ENCODE peak calls at places on chromosomes 11 and 22, in nine cellular contexts. Q is aorta, G is heart right ventricle, X is breast epithelium, W is brain microvascular endothelial cell, R is IMR-90, B is dorsolateral prefrontal cortex, U is PC-3, K is body of pancreas. S is an unnamed sample.
A peak's percentile ranks its signal among the peaks of the same experiment; 100 is the strongest.

GRCh38 chr11:68213135-68213515 is at the start of gene KMT5B:
- DNase-seq in Q (no peak), G (peak; percentile 70), X (no peak), W (peak; percentile 17), R (peak; percentile 54), B (no peak), U (peak; percentile 45), K (peak; percentile 56), S (no peak)

GRCh38 chr11:23755769-23756168 is 741.1 kb upstream of the LUZP2 start:
- DNase-seq in Q (no peak), G (no peak), X (no peak), W (no peak), R (no peak), B (no peak), U (no peak), K (no peak), S (no peak)

GRCh38 chr11:26030419-26030818 is 301.5 kb upstream of the ANO3 start:
- DNase-seq in Q (no peak), G (no peak), X (no peak), W (no peak), R (no peak), B (no peak), U (no peak), K (no peak), S (no peak)

GRCh38 chr11:78652866-78653265 is 78.2 kb upstream of the NARS2 start:
- DNase-seq in Q (no peak), G (no peak), X (peak; percentile 4), W (no peak), R (no peak), B (no peak), U (no peak), K (no peak), S (no peak)

GRCh38 chr11:46238078-46238966 is 39.1 kb upstream of the CREB3L1 start:
- DNase-seq in Q (peak; percentile 92), G (peak; percentile 83), X (no peak), W (peak; percentile 25), R (peak; percentile 63), B (peak; percentile 45), U (no peak), K (peak; percentile 64), S (peak; percentile 15)

GRCh38 chr11:118908931-118909618 is 16.7 kb downstream of the BCL9L start:
- DNase-seq in Q (peak; percentile 92), G (peak; percentile 83), X (peak; percentile 70), W (peak; percentile 72), R (peak; percentile 92), B (peak; percentile 70), U (peak; percentile 76), K (peak; percentile 77), S (peak; percentile 16)

GRCh38 chr11:10678106-10678505 is 15.4 kb downstream of the IRAG1 start:
- DNase-seq in Q (no peak), G (no peak), X (no peak), W (no peak), R (no peak), B (no peak), U (no peak), K (no peak), S (no peak)

GRCh38 chr22:41330169-41330568 is 28.8 kb downstream of the ZC3H7B start:
- DNase-seq in Q (no peak), G (no peak), X (no peak), W (no peak), R (no peak), B (no peak), U (no peak), K (no peak), S (no peak)

GRCh38 chr11:44690651-44691050 is 36.1 kb upstream of the TSPAN18 start:
- DNase-seq in Q (peak; percentile 10), G (no peak), X (no peak), W (no peak), R (no peak), B (no peak), U (no peak), K (no peak), S (no peak)
- H3K27ac ChIP-seq in Q (no peak overlapping the region), G (no peak overlapping the region), X (no peak overlapping the region), W (no peak overlapping the region), R (no peak overlapping the region), B (no peak overlapping the region), U (no peak overlapping the region), K (no peak overlapping the region), S (no peak overlapping the region)

DNA sequence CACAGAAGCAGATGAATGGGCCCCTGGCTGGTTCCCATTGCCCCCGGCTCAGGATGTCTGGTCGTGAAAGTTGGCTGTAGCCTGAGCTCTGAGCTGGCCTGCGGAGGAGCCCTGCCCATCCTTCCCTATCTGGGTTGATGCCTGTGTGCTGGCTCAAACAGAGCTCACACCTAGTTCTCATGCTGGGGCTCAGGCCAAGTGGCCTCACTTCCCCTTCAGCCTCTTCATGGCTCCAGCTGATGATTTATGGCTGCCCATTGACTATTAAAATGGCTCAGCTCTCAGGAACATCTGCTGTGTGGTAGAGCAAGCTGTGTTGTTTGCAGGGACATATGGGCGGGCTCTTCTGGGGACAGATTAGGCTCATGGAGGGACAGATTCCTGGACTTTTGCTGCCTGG is 64.7 kb downstream of the ADAMTS15 start:
- DNase-seq in Q (no peak), G (peak; percentile 61), X (no peak), W (no peak), R (no peak), B (peak; percentile 42), U (peak; percentile 38), K (no peak), S (no peak)
- H3K27ac ChIP-seq in Q (no peak overlapping the region), G (peak overlapping the region; percentile 26), X (no peak overlapping the region), W (no peak overlapping the region), R (no peak overlapping the region), B (no peak overlapping the region), U (peak overlapping the region; percentile 95), K (no peak overlapping the region), S (no peak overlapping the region)

GRCh38 chr11:15585587-15586331 is 471.0 kb downstream of the INSC start:
- DNase-seq in Q (no peak), G (no peak), X (no peak), W (no peak), R (no peak), B (no peak), U (no peak), K (no peak), S (no peak)
- H3K27ac ChIP-seq in Q (no peak overlapping the region), G (no peak overlapping the region), X (no peak overlapping the region), W (no peak overlapping the region), R (no peak overlapping the region), B (no peak overlapping the region), U (no peak overlapping the region), K (no peak overlapping the region), S (no peak overlapping the region)

DNA sequence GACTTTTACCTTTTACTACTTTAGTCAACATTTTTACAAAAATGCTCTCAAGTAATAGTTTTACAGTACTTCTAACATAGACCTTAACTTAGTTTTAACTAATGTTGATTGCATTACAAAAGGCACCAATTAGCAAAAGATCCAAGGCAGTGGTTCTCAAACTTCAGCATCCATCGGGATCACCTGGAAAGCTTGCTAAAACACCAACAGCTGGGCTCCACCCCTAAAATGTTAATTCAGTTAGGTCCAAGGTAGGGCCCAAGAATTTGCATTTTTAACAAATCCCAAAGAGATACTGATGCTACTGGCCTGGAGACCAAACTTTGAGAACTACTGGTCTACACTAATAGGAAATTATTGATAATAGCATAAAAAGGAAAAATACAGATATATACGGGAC is 5.9 kb downstream of the MTMR2 start:
- DNase-seq in Q (no peak), G (no peak), X (no peak), W (no peak), R (no peak), B (no peak), U (no peak), K (no peak), S (no peak)
- H3K27ac ChIP-seq in Q (no peak overlapping the region), G (peak overlapping the region; percentile 71), X (no peak overlapping the region), W (no peak overlapping the region), R (no peak overlapping the region), B (peak overlapping the region; percentile 87), U (peak overlapping the region; percentile 10), K (no peak overlapping the region), S (no peak overlapping the region)

GRCh38 chr11:12050911-12051667 is 42.7 kb upstream of the DKK3 start:
- DNase-seq in Q (no peak), G (no peak), X (no peak), W (no peak), R (no peak), B (peak; percentile 62), U (no peak), K (peak; percentile 79), S (no peak)
- H3K27ac ChIP-seq in Q (no peak overlapping the region), G (no peak overlapping the region), X (no peak overlapping the region), W (no peak overlapping the region), R (no peak overlapping the region), B (no peak overlapping the region), U (no peak overlapping the region), K (peak overlapping the region; percentile 69), S (no peak overlapping the region)

GRCh38 chr11:64208796-64209562 is 2.5 kb downstream of the FERMT3 start:
- DNase-seq in Q (no peak), G (no peak), X (no peak), W (no peak), R (no peak), B (no peak), U (no peak), K (no peak), S (no peak)

GRCh38 chr11:64208086-64208795 is 1.7 kb downstream of the FERMT3 start:
- DNase-seq in Q (no peak), G (no peak), X (no peak), W (no peak), R (no peak), B (no peak), U (no peak), K (no peak), S (no peak)

GRCh38 chr11:64210301-64211020 is 3.9 kb downstream of the FERMT3 start:
- DNase-seq in Q (no peak), G (no peak), X (no peak), W (no peak), R (no peak), B (no peak), U (no peak), K (no peak), S (no peak)

GRCh38 chr11:64211181-64211872 is 4.8 kb downstream of the FERMT3 start:
- DNase-seq in Q (no peak), G (no peak), X (no peak), W (no peak), R (no peak), B (no peak), U (no peak), K (no peak), S (no peak)

GRCh38 chr11:64209563-64209843 is 3.0 kb downstream of the FERMT3 start:
- DNase-seq in Q (no peak), G (no peak), X (no peak), W (no peak), R (no peak), B (no peak), U (no peak), K (no peak), S (no peak)
- H3K27ac ChIP-seq in Q (no peak overlapping the region), G (no peak overlapping the region), X (no peak overlapping the region), W (no peak overlapping the region), R (no peak overlapping the region), B (no peak overlapping the region), U (no peak overlapping the region), K (no peak overlapping the region), S (no peak overlapping the region)

S was measured in substantia nigra.